ENCODE peak calls at places on chromosomes 16 and 17, in six cellular contexts. R is Right ventricle myocardium superior; I is A549; M is K562; F is CD4-positive, CD25-positive, alpha-beta regulatory T cell; X is natural killer cell. D is an unnamed sample.

GRCh38 chr16:31879937-31880321 is 6.3 kb downstream of the ZNF267 start:
- ATAC-seq in F (no peak), I (no peak), R (no peak), X (no peak), M (no peak), D (no peak)

GRCh38 chr16:342455-343213 is 9.9 kb downstream of the AXIN1 start:
- ATAC-seq in I (no peak), F (no peak), M (no peak), R (no peak), X (no peak), D (no peak)

GRCh38 chr16:75000481-75001081 is 1.8 kb downstream of the ZNRF1 start:
- ATAC-seq in I (no peak), R (peak), X (no peak), M (peak), F (no peak), D (no peak)

GRCh38 chr16:30407794-30408534 is 558 bp downstream of the ZNF771 start:
- ATAC-seq in F (no peak), M (peak), X (no peak), R (peak), I (peak), D (no peak)

GRCh38 chr16:66650707-66651473 is 45.7 kb downstream of the CMTM4 start:
- ATAC-seq in M (peak), R (peak), I (peak), F (peak), X (peak), D (peak)

GRCh38 chr16:64478258-64478906 is 643.5 kb downstream of the CDH11 start:
- ATAC-seq in F (no peak), X (no peak), I (no peak), R (peak), M (no peak), D (no peak)

GRCh38 chr17:16938031-16938430 is 33.9 kb downstream of the TNFRSF13B start:
- ATAC-seq in X (no peak), R (no peak), F (no peak), I (no peak), M (no peak), D (no peak)

GRCh38 chr16:11629071-11630030 is 38.9 kb upstream of the SNN start:
- ATAC-seq in R (peak), F (peak), I (peak), M (no peak), X (no peak), D (no peak)

GRCh38 chr16:19085679-19086200 is 18.3 kb downstream of the COQ7 start:
- ATAC-seq in M (peak), X (no peak), F (no peak), R (no peak), I (no peak), D (no peak)

GRCh38 chr17:21513012-21513570 is 136.9 kb downstream of the KCNJ12 start:
- ATAC-seq in M (peak), R (peak), X (peak), F (peak), I (peak), D (peak)

GRCh38 chr17:48429156-48429555 is 858 bp downstream of the SKAP1 start:
- ATAC-seq in F (peak), I (no peak), R (no peak), X (peak), M (no peak), D (peak)

GRCh38 chr16:85391769-85392583 is 221.1 kb upstream of the GSE1 start:
- ATAC-seq in M (no peak), F (no peak), X (no peak), R (no peak), I (no peak), D (no peak)